ENCODE peak calls at places on chromosomes 11 and 22, in four cellular contexts. A is left ventricle myocardium inferior, C is lung, L is heart left ventricle. X is an unnamed sample. For H3K4me1, the result is how much of the 10 kb centered on the place peaks cover.

GRCh38 chr22:39719559-39720450 is 149.3 kb downstream of the CACNA1I start:
- DNase-seq in A (no peak), C (no peak), L (no peak), X (no peak)

GRCh38 chr11:108790501-108791299 is 125.8 kb downstream of the DDX10 start:
- DNase-seq in A (no peak), C (no peak), L (no peak), X (no peak)

GRCh38 chr11:2804189-2804588 is 81.4 kb downstream of the CDKN1C start:
- DNase-seq in A (peak), C (peak), L (no peak), X (peak)

GRCh38 chr11:18802381-18803257 is 11.0 kb upstream of the PTPN5 start:
- DNase-seq in A (no peak), C (peak), L (peak), X (peak)

GRCh38 chr11:93668171-93668570 is 6.7 kb downstream of the CEP295 start:
- DNase-seq in A (no peak), C (no peak), L (no peak), X (no peak)

GRCh38 chr11:125170406-125171031 is 6.0 kb downstream of the PKNOX2 start:
- DNase-seq in A (peak), C (no peak), L (peak), X (no peak)

GRCh38 chr22:17077255-17077654 is 7.5 kb upstream of the IL17RA start:
- DNase-seq in A (no peak), C (no peak), L (no peak), X (no peak)

GRCh38 chr11:45237666-45238348 is 48.3 kb downstream of the SYT13 start:
- DNase-seq in A (no peak), C (no peak), L (no peak), X (no peak)

GRCh38 chr11:95279921-95280861 is 49.2 kb upstream of the SESN3 start:
- DNase-seq in A (no peak), C (no peak), L (no peak), X (no peak)

GRCh38 chr11:76380161-76380976 is 563 bp downstream of the THAP12 start:
- DNase-seq in A (no peak), C (no peak), L (peak), X (peak)

GRCh38 chr11:46827995-46828394 is 18.1 kb downstream of the CKAP5 start:
- DNase-seq in A (no peak), C (no peak), L (no peak), X (no peak)

GRCh38 chr11:46826310-46827044 is 19.6 kb downstream of the CKAP5 start:
- DNase-seq in A (peak), C (peak), L (peak), X (peak)
- TF ChIP-seq CTCF in A (peak), C (peak), L (no peak), X (no peak)

DNA sequence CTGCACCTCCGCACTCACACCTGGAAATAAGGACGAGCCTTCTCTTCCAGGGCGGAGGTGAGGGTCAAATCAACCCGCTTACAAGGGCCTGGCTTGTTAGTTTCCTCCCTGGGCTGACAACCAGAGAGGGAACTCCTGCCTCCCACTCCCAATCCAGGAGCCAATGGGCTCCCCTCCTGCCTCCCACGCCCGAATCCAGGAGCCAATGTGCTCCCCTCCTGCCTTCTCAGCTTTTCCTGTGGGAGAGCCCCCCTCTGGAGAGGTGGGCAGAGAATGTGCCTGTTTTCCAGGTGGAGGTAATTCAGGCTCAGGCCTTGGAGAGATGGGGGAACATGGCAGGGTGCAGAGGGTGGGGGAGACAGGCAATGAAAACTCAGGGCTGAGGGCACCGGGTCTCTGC is 53.7 kb upstream of the TTLL12 start:
- DNase-seq in A (no peak), C (no peak), L (no peak), X (no peak)
- H3K4me1 ChIP-seq in A (under half), C (under half), L (under half), X (under half)

DNA sequence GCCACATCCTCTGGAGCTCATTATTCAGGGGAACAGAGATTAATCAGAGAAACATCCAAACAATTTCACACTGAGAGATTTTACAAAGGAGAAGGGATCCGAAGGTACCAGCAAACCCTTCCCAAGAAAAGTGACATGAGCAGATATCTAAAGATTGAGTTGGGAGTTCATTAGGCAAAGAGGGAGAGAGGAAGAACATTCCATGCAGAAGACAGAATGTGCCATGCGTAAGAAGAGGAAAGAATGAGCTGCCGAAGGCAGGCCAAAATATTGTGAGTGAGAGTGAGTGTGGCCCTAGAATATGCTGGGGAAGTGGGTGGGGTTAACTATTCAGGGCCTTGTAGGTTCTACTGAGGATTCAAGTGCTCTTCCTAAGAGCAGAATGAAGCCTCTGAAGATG is 50.0 kb upstream of the LYVE1 start:
- DNase-seq in A (no peak), C (no peak), L (no peak), X (peak)
- H3K27ac ChIP-seq in A (peak), C (peak), L (no peak), X (no peak)

DNA sequence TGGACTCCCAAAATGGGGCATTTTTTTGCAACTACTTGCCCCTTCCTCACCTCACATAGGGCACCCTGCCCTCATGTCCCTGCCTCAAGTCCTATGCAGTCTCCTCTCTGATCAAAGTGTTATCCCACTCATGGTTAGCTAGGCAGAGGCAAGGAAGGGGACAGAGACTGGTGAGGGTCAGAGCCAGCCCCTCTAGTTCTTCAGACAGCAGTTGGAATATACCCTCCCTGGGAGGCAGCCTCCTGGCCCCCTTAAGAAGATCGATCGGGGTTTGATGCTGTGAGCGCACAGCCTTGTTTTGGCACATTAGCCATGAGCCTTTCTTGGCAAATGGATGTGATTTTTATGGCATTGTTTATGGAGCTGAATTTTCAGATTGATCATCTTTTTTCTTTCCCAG is 436.9 kb downstream of the BUD13 start:
- DNase-seq in A (no peak), C (no peak), L (no peak), X (no peak)
- TF ChIP-seq CTCF in A (no peak), C (no peak), L (no peak), X (no peak)

GRCh38 chr11:134013518-134013917 is 55.4 kb upstream of the JAM3 start:
- DNase-seq in A (no peak), C (no peak), L (no peak), X (no peak)
- H3K4me1 ChIP-seq in A (under half), C (under half), L (under half), X (under half)

DNA sequence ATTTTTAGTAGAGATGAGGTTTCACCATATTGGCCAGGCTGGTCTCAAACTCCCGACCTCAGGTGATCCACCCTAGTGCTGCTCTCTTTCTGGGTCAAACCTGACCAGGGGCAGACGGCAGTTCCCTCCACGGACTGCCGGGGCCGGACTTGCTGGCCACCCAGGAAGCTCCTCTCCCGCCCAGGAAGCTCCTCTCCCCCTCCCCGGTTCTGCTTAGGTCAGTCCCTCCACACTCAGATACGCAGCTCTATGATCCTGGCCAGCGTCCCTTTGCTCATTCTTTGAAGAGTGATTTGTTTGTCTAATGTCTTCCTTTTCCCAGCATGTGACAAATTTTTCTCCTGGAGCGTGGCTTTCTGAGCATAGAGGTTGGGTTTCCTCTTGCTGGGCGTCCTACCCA is 125.3 kb upstream of the B3GAT1 start:
- DNase-seq in A (no peak), C (no peak), L (peak), X (no peak)
- H3K27ac ChIP-seq in A (no peak), C (no peak), L (no peak), X (no peak)

GRCh38 chr22:49433044-49433443 is 394.6 kb downstream of the BRD1 start:
- DNase-seq in A (no peak), C (no peak), L (no peak), X (no peak)

GRCh38 chr22:49436056-49436455 is 391.6 kb downstream of the BRD1 start:
- DNase-seq in A (no peak), C (no peak), L (no peak), X (no peak)

GRCh38 chr22:49435596-49435995 is 392.1 kb downstream of the BRD1 start:
- DNase-seq in A (no peak), C (no peak), L (no peak), X (no peak)

GRCh38 chr22:49432211-49432905 is 395.3 kb downstream of the BRD1 start:
- DNase-seq in A (no peak), C (no peak), L (no peak), X (no peak)

DNA sequence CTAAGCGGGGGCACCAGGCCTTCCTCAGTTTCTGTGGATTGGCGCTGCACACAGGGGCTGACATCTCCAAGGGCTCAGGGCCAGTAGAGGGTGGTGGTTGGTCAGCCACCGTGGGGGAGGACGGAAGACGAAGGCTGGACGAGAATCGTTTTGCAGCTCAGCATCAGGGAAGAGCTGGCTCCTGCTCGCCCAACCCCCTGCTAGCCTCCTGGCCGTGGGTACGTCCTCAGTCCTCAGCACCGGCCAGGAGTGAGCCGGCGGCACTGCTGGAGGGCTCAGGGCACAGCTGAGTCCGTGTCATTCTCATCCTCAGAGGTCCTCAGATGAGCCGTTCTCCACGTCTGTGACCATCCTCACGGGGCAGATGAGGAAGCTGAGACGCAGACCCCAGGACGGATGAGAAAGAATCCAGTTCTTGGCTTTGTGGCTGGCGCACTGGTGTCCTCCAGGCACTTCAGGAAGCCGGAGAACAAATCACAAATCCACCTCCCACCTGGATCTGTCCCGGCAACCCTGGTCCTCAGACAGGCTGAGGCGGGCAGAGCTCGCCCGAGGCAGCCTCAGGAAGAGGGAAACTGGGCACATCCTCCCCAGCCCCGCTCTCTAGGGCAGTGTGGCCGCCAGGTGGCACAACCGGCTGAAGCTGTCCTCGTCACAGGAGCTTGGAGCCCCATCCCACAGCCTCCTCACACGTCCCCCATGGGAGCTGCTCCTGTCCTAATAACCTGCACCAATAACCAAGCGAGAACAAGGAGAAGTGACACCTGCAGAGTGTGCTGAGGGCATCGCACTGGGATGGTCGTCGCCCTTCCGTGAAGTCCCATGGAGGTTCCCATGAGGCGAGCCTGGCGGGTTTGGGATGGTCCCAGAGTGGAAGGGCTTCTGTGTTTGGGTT is 393.7 kb downstream of the BRD1 start:
- DNase-seq in A (no peak), C (no peak), L (no peak), X (no peak)
- TF ChIP-seq CTCF in A (no peak), C (no peak), L (no peak), X (no peak)

GRCh38 chr11:59845399-59845798 is at the start of gene CBLIF:
- DNase-seq in A (no peak), C (no peak), L (no peak), X (no peak)

GRCh38 chr11:59846556-59846955 is 1.3 kb upstream of the CBLIF start:
- DNase-seq in A (no peak), C (no peak), L (no peak), X (no peak)

GRCh38 chr11:59849129-59849528 is 3.8 kb upstream of the CBLIF start:
- DNase-seq in A (no peak), C (no peak), L (no peak), X (peak)

GRCh38 chr11:59842316-59842715 is 3.0 kb downstream of the CBLIF start:
- DNase-seq in A (no peak), C (no peak), L (no peak), X (no peak)

DNA sequence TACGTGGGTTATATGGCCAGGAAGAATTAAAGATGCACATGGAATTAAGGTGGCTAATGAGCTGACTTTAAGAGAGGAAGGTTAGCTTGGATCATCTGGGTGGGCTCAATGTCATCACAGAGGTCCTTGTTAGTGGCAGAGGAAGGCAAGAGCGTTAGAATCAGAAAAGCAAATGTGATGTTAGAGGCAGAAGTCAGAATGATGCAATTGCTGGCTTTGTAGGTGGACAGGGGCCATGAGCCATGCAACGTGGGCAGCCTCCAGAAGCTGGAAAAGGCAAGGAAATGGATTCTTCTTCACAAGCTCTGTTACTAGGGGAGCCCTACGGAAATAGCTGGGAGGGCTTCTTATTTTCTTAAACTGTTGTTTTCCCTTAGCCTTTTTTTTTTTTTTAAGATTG is 2.3 kb upstream of the CBLIF start:
- DNase-seq in A (no peak), C (no peak), L (no peak), X (no peak)
- H3K4me1 ChIP-seq in A (under half), C (under half), L (under half), X (under half)